ENCODE peak calls at places on chromosome 7, in four cellular contexts. E is stimulated activated CD4-positive, alpha-beta T cell treated with anti-CD3 and anti-CD28 coated beads, Interleukin-4, amount 100 ng/mL, for 48 hours; N is stimulated activated CD8-positive, alpha-beta memory T cell treated with anti-CD3 and anti-CD28 coated beads, Interleukin-15, amount 100 ng/mL, for 4 hours; H is A673. K is an unnamed sample.

GRCh38 chr7:5450549-5451327 is 27.1 kb upstream of the TNRC18 start:
- DNase-seq in E (no peak), H (peak), N (no peak), K (peak)

GRCh38 chr7:95324396-95324795 is at the start of gene PON1:
- DNase-seq in H (no peak), E (no peak), N (no peak), K (no peak)

GRCh38 chr7:76997381-76998262 is 34.5 kb downstream of the SPDYE17 start:
- DNase-seq in E (no peak), N (no peak), H (no peak), K (no peak)

GRCh38 chr7:68038621-68039314 is 1042.1 kb downstream of the TYW1 start:
- DNase-seq in N (no peak), H (no peak), E (no peak), K (peak)

GRCh38 chr7:55545496-55545895 is 26.8 kb downstream of the VOPP1 start:
- DNase-seq in E (no peak), N (no peak), H (peak), K (no peak)

GRCh38 chr7:157952841-157953645 is 616.2 kb downstream of the DNAJB6 start:
- DNase-seq in N (no peak), H (no peak), E (no peak), K (no peak)

GRCh38 chr7:23022258-23022745 is 8.4 kb upstream of the HYCC1 start:
- DNase-seq in H (peak), E (no peak), N (no peak), K (no peak)

GRCh38 chr7:116241296-116241695 is 31.0 kb downstream of the TES start:
- DNase-seq in E (no peak), H (no peak), N (no peak), K (no peak)

GRCh38 chr7:79176859-79177477 is 276.5 kb downstream of the MAGI2 start:
- DNase-seq in N (no peak), H (peak), E (no peak), K (peak)

GRCh38 chr7:32518534-32519140 is 23.3 kb downstream of the AVL9 start:
- DNase-seq in E (no peak), N (no peak), H (peak), K (peak)

GRCh38 chr7:94011714-94012353 is 7.7 kb upstream of the BET1 start:
- DNase-seq in H (no peak), E (no peak), N (no peak), K (no peak)

GRCh38 chr7:64876792-64877713 is 26.0 kb upstream of the ZNF273 start:
- DNase-seq in E (peak), N (peak), H (peak), K (peak)

GRCh38 chr7:137146552-137146961 is 197.0 kb downstream of the PTN start:
- DNase-seq in N (no peak), E (no peak), H (no peak), K (no peak)

GRCh38 chr7:149706398-149706797 is 67.0 kb downstream of the ZNF467 start:
- DNase-seq in E (no peak), N (no peak), H (no peak), K (no peak)

GRCh38 chr7:33719059-33719581 is 186.2 kb upstream of the BMPER start:
- DNase-seq in E (no peak), N (no peak), H (no peak), K (no peak)

GRCh38 chr7:25864943-25865633 is 286.9 kb upstream of the NFE2L3 start:
- DNase-seq in N (no peak), E (no peak), H (no peak), K (no peak)

GRCh38 chr7:64630496-64630895 is 35.4 kb upstream of the ZNF107 start:
- DNase-seq in H (peak), E (no peak), N (no peak), K (peak)

GRCh38 chr7:99244942-99245341 is 27.7 kb upstream of the MYH16 start:
- DNase-seq in E (no peak), N (no peak), H (no peak), K (no peak)

GRCh38 chr7:44638611-44639557 is 32.5 kb downstream of the OGDH start:
- DNase-seq in H (peak), N (peak), E (peak), K (peak)

GRCh38 chr7:157412021-157412443 is 75.2 kb downstream of the DNAJB6 start:
- DNase-seq in E (peak), N (peak), H (no peak), K (no peak)

GRCh38 chr7:149598721-149599308 is 101.2 kb upstream of the ZNF746 start:
- DNase-seq in N (no peak), E (no peak), H (peak), K (peak)

GRCh38 chr7:151086802-151087246 is 549 bp downstream of the AGAP3 start:
- DNase-seq in E (peak), N (no peak), H (peak), K (peak)

GRCh38 chr7:123682690-123683089 is 27.0 kb downstream of the LMOD2 start:
- DNase-seq in H (peak), E (no peak), N (no peak), K (peak)

K was measured in NCI-H82.